ENCODE peak calls at places on chromosomes 16 and 17, in six cellular contexts. J is H4; V is NCI-H774; B is naive thymus-derived CD4-positive, alpha-beta T cell; I is MV-4-11; F is AG09319. Z is an unnamed sample.

GRCh38 chr17:30336369-30337171 is 2.7 kb upstream of the TMIGD1 start:
- DNase-seq in F (no peak), B (peak; percentile 22), J (peak; percentile 54), I (peak; percentile 74), V (peak; percentile 80), Z (peak; percentile 51)

GRCh38 chr17:74770498-74771318 is 5.4 kb downstream of the NAT9 start:
- DNase-seq in V (no peak), I (no peak), J (peak; percentile 58), F (no peak), B (peak; percentile 66), Z (no peak)

GRCh38 chr17:79627766-79628690 is 17.2 kb upstream of the RBFOX3 start:
- DNase-seq in B (no peak), F (no peak), J (no peak), I (no peak), V (no peak), Z (no peak)

GRCh38 chr16:15398618-15399316 is 3.2 kb downstream of the MPV17L start:
- DNase-seq in I (no peak), B (no peak), F (no peak), J (no peak), V (no peak), Z (no peak)

GRCh38 chr16:31008154-31008950 is 2.1 kb downstream of the STX1B start:
- DNase-seq in V (no peak), J (peak; percentile 42), F (no peak), I (no peak), B (no peak), Z (no peak)

GRCh38 chr16:35391328-35391727 is 1931.9 kb downstream of the TP53TG3F start:
- DNase-seq in F (no peak), I (peak; percentile 3), V (peak; percentile 2), B (no peak), J (peak; percentile 59), Z (peak; percentile 10)

GRCh38 chr16:72963921-72964320 is 84.0 kb downstream of the ZFHX3 start:
- DNase-seq in V (no peak), F (no peak), B (no peak), I (no peak), J (no peak), Z (no peak)

GRCh38 chr16:82864332-82865040 is 237.7 kb downstream of the CDH13 start:
- DNase-seq in B (no peak), V (no peak), J (no peak), I (no peak), F (no peak), Z (no peak)

GRCh38 chr17:27956601-27957445 is 63.7 kb upstream of the LYRM9 start:
- DNase-seq in B (no peak), J (no peak), F (no peak), I (no peak), V (no peak), Z (no peak)

GRCh38 chr17:27329146-27329805 is 35.4 kb downstream of the WSB1 start:
- DNase-seq in B (no peak), J (no peak), V (no peak), F (no peak), I (no peak), Z (no peak)

GRCh38 chr16:56195151-56195550 is 3.9 kb downstream of the GNAO1 start:
- DNase-seq in J (peak; percentile 53), F (no peak), I (no peak), V (no peak), B (no peak), Z (peak; percentile 77)

GRCh38 chr17:80035937-80036714 is at the start of gene CCDC40:
- DNase-seq in B (peak; percentile 78), V (peak; percentile 90), F (peak; percentile 42), J (peak; percentile 69), I (peak; percentile 69), Z (peak; percentile 71)

GRCh38 chr17:64773836-64774761 is 112.0 kb upstream of the SMURF2 start:
- DNase-seq in B (no peak), J (peak; percentile 71), F (peak; percentile 7), V (peak; percentile 49), I (no peak), Z (peak; percentile 72)

GRCh38 chr17:50173335-50173941 is 7.6 kb downstream of the SGCA start:
- DNase-seq in V (no peak), I (no peak), J (peak; percentile 75), B (no peak), F (no peak), Z (no peak)

GRCh38 chr16:55255890-55256289 is 68.1 kb upstream of the IRX6 start:
- DNase-seq in B (no peak), F (no peak), J (no peak), I (no peak), V (no peak), Z (no peak)

GRCh38 chr17:7716901-7717755 is at the start of gene DNAH2:
- DNase-seq in J (peak; percentile 82), V (peak; percentile 63), F (peak; percentile 80), B (no peak), I (peak; percentile 56), Z (peak; percentile 99)

GRCh38 chr16:87715658-87716057 is 50.1 kb downstream of the KLHDC4 start:
- DNase-seq in V (no peak), J (no peak), I (no peak), F (no peak), B (no peak), Z (no peak)

GRCh38 chr17:66655861-66656260 is 179.1 kb upstream of the CACNG5 start:
- DNase-seq in V (no peak), B (no peak), F (no peak), I (no peak), J (no peak), Z (no peak)